ENCODE peak calls at places on chromosomes 13 and 19, in eight cellular contexts. E, V, X, B, N, W, S and I are unnamed samples.

GRCh38 chr13:72384879-72385278 is 342.6 kb downstream of the MZT1 start:
- DNase-seq in E (no peak), V (peak), X (peak), B (no peak), N (no peak), W (peak), S (peak), I (no peak)

GRCh38 chr13:50543767-50544166 is 299.7 kb downstream of the DLEU7 start:
- DNase-seq in E (no peak), V (peak), X (peak), B (no peak), N (no peak), W (no peak), S (peak), I (no peak)

GRCh38 chr13:109874921-109875454 is 88.6 kb upstream of the IRS2 start:
- DNase-seq in E (no peak), V (peak), X (peak), B (no peak), N (no peak), W (no peak), S (no peak), I (no peak)

GRCh38 chr13:33973194-33973593 is 155.2 kb downstream of the RFC3 start:
- DNase-seq in E (no peak), V (no peak), X (no peak), B (no peak), N (no peak), W (no peak), S (no peak), I (no peak)

GRCh38 chr13:79246575-79246949 is 159.5 kb downstream of the RBM26 start:
- DNase-seq in E (no peak), V (no peak), X (no peak), B (no peak), N (no peak), W (no peak), S (peak), I (no peak)

GRCh38 chr19:28793391-28794168 is 419.4 kb downstream of the UQCRFS1 start:
- DNase-seq in E (peak), V (no peak), X (no peak), B (peak), N (no peak), W (no peak), S (no peak), I (no peak)

GRCh38 chr19:19385900-19386339 is 19.6 kb upstream of the GATAD2A start:
- DNase-seq in E (peak), V (no peak), X (no peak), B (peak), N (no peak), W (no peak), S (no peak), I (peak)

GRCh38 chr19:38917921-38918491 is 6.0 kb upstream of the CCER2 start:
- DNase-seq in E (no peak), V (no peak), X (no peak), B (no peak), N (no peak), W (no peak), S (peak), I (no peak)

GRCh38 chr19:50206191-50206590 is 2.8 kb downstream of the MYH14 start:
- DNase-seq in E (no peak), V (no peak), X (no peak), B (no peak), N (peak), W (no peak), S (no peak), I (no peak)

GRCh38 chr13:110361365-110361911 is 54.4 kb downstream of the COL4A2 start:
- DNase-seq in E (no peak), V (peak), X (peak), B (no peak), N (no peak), W (peak), S (no peak), I (no peak)

GRCh38 chr13:109783815-109784589 is 2.4 kb downstream of the IRS2 start:
- DNase-seq in E (peak), V (no peak), X (no peak), B (peak), N (no peak), W (no peak), S (no peak), I (peak)

GRCh38 chr19:13089139-13089856 is 13.4 kb downstream of the LYL1 start:
- DNase-seq in E (peak), V (no peak), X (no peak), B (peak), N (no peak), W (no peak), S (no peak), I (no peak)

GRCh38 chr13:73000027-73000674 is 58.7 kb upstream of the KLF5 start:
- DNase-seq in E (no peak), V (peak), X (peak), B (no peak), N (no peak), W (no peak), S (peak), I (no peak)

GRCh38 chr19:13830761-13831481 is 35.7 kb downstream of the ZSWIM4 start:
- DNase-seq in E (no peak), V (no peak), X (no peak), B (no peak), N (no peak), W (no peak), S (peak), I (no peak)

GRCh38 chr19:38033658-38034150 is 126.7 kb downstream of the SIPA1L3 start:
- DNase-seq in E (peak), V (no peak), X (no peak), B (peak), N (no peak), W (no peak), S (no peak), I (no peak)

GRCh38 chr19:7850429-7850819 is 20.4 kb downstream of the EVI5L start:
- DNase-seq in E (no peak), V (no peak), X (peak), B (no peak), N (no peak), W (no peak), S (no peak), I (no peak)

GRCh38 chr19:13069415-13070369 is 33.0 kb downstream of the LYL1 start:
- DNase-seq in E (no peak), V (peak), X (no peak), B (no peak), N (no peak), W (no peak), S (no peak), I (no peak)

GRCh38 chr13:49669735-49670309 is 21.5 kb downstream of the EBPL start:
- DNase-seq in E (peak), V (peak), X (peak), B (peak), N (peak), W (peak), S (peak), I (peak)

GRCh38 chr13:42740753-42741152 is 40.6 kb upstream of the FAM216B start:
- DNase-seq in E (no peak), V (no peak), X (no peak), B (no peak), N (peak), W (peak), S (peak), I (no peak)

GRCh38 chr13:92626274-92626673 is 600.3 kb upstream of the GPC6 start:
- DNase-seq in E (no peak), V (no peak), X (no peak), B (no peak), N (no peak), W (no peak), S (no peak), I (no peak)

GRCh38 chr19:10269333-10270179 is 1.4 kb upstream of the ICAM1 start:
- DNase-seq in E (peak), V (peak), X (peak), B (peak), N (peak), W (peak), S (peak), I (peak)

GRCh38 chr13:19605161-19605955 is 28.1 kb upstream of the MPHOSPH8 start:
- DNase-seq in E (no peak), V (peak), X (peak), B (no peak), N (no peak), W (no peak), S (peak), I (no peak)

GRCh38 chr19:21850636-21851255 is 14.8 kb upstream of the ZNF43 start:
- DNase-seq in E (no peak), V (no peak), X (no peak), B (no peak), N (no peak), W (no peak), S (no peak), I (no peak)

GRCh38 chr19:54473071-54473941 is at the start of gene CDC42EP5:
- DNase-seq in E (no peak), V (peak), X (peak), B (peak), N (peak), W (peak), S (peak), I (no peak)

GRCh38 chr19:30898353-30899103 is 450.7 kb downstream of the TSHZ3 start:
- DNase-seq in E (no peak), V (no peak), X (no peak), B (peak), N (no peak), W (no peak), S (no peak), I (no peak)

GRCh38 chr13:107809125-107809524 is 406.2 kb downstream of the LIG4 start:
- DNase-seq in E (no peak), V (peak), X (peak), B (no peak), N (no peak), W (no peak), S (no peak), I (no peak)

GRCh38 chr19:33390120-33390907 is 16.8 kb downstream of the CEBPG start:
- DNase-seq in E (no peak), V (peak), X (no peak), B (no peak), N (peak), W (peak), S (peak), I (no peak)

GRCh38 chr19:15629003-15629880 is 11.5 kb upstream of the CYP4F3 start:
- DNase-seq in E (peak), V (peak), X (peak), B (peak), N (peak), W (peak), S (peak), I (peak)

GRCh38 chr19:14168259-14168972 is 32.0 kb upstream of the ASF1B start:
- DNase-seq in E (no peak), V (no peak), X (no peak), B (no peak), N (no peak), W (no peak), S (no peak), I (no peak)

GRCh38 chr13:45925151-45925550 is 73.6 kb upstream of the SIAH3 start:
- DNase-seq in E (no peak), V (no peak), X (no peak), B (no peak), N (no peak), W (no peak), S (no peak), I (no peak)

GRCh38 chr13:102900193-102900608 is 54.4 kb downstream of the ERCC5 start:
- DNase-seq in E (no peak), V (no peak), X (no peak), B (no peak), N (no peak), W (no peak), S (no peak), I (no peak)
- TF ChIP-seq CTCF in E (no peak), V (no peak), X (no peak), B (no peak), N (no peak), W (no peak), S (no peak), I (no peak)

GRCh38 chr13:98556968-98557591 is 19.8 kb downstream of the STK24 start:
- DNase-seq in E (no peak), V (no peak), X (peak), B (no peak), N (no peak), W (no peak), S (peak), I (no peak)
- TF ChIP-seq CTCF in E (no peak), V (no peak), X (no peak), B (no peak), N (no peak), W (no peak), S (peak), I (no peak)

GRCh38 chr19:40778045-40778864 is at the start of gene RAB4B:
- DNase-seq in E (peak), V (peak), X (peak), B (peak), N (peak), W (peak), S (peak), I (peak)
- TF ChIP-seq CTCF in E (no peak), V (no peak), X (no peak), B (no peak), N (no peak), W (no peak), S (no peak), I (no peak)

GRCh38 chr13:111598751-111599150 is 278.3 kb downstream of the TEX29 start:
- DNase-seq in E (no peak), V (no peak), X (no peak), B (peak), N (no peak), W (no peak), S (no peak), I (no peak)

GRCh38 chr13:111602874-111603273 is 282.4 kb downstream of the TEX29 start:
- DNase-seq in E (no peak), V (no peak), X (no peak), B (peak), N (no peak), W (no peak), S (no peak), I (no peak)

GRCh38 chr13:111609631-111610030 is 289.2 kb downstream of the TEX29 start:
- DNase-seq in E (no peak), V (no peak), X (no peak), B (no peak), N (no peak), W (no peak), S (no peak), I (no peak)

GRCh38 chr13:111599791-111600190 is 279.3 kb downstream of the TEX29 start:
- DNase-seq in E (no peak), V (no peak), X (no peak), B (peak), N (no peak), W (no peak), S (no peak), I (no peak)

DNA sequence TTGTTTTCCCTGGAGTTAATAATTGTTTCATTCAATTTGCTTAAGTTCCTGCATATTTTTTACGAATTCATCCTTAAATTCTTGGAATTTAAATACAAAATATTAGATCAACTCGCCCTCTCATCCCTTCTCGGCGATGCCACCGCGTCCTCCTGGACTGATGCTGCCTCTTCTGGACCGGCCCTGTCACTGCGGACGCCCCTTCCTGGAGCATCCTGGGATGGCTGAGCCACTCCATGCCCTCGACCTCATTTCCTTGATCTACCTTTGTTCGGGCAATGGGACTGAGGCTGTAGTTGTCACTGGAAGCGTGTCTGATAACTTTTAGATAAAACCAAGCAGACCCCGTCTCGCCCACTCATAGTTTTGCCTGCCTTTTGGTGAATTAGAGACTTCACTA is 283.6 kb downstream of the TEX29 start:
- DNase-seq in E (peak), V (no peak), X (no peak), B (peak), N (no peak), W (no peak), S (no peak), I (no peak)
- TF ChIP-seq CTCF in E (no peak), V (no peak), X (no peak), B (peak), N (no peak), W (no peak), S (no peak), I (no peak)

GRCh38 chr19:4449826-4450075 is 7.8 kb downstream of the UBXN6 start:
- DNase-seq in E (no peak), V (no peak), X (no peak), B (no peak), N (no peak), W (no peak), S (no peak), I (no peak)

GRCh38 chr19:4453232-4454179 is 4.1 kb downstream of the UBXN6 start:
- DNase-seq in E (no peak), V (no peak), X (no peak), B (no peak), N (no peak), W (no peak), S (no peak), I (no peak)

GRCh38 chr19:4454621-4454951 is 3.0 kb downstream of the UBXN6 start:
- DNase-seq in E (no peak), V (no peak), X (no peak), B (no peak), N (no peak), W (no peak), S (no peak), I (no peak)

GRCh38 chr19:4454952-4455738 is 2.4 kb downstream of the UBXN6 start:
- DNase-seq in E (no peak), V (peak), X (peak), B (no peak), N (no peak), W (no peak), S (peak), I (no peak)

GRCh38 chr19:4452230-4452990 is 5.2 kb downstream of the UBXN6 start:
- DNase-seq in E (no peak), V (no peak), X (no peak), B (no peak), N (no peak), W (no peak), S (no peak), I (no peak)
- TF ChIP-seq CTCF in E (no peak), V (no peak), X (no peak), B (no peak), N (no peak), W (no peak), S (no peak), I (no peak)

DNA sequence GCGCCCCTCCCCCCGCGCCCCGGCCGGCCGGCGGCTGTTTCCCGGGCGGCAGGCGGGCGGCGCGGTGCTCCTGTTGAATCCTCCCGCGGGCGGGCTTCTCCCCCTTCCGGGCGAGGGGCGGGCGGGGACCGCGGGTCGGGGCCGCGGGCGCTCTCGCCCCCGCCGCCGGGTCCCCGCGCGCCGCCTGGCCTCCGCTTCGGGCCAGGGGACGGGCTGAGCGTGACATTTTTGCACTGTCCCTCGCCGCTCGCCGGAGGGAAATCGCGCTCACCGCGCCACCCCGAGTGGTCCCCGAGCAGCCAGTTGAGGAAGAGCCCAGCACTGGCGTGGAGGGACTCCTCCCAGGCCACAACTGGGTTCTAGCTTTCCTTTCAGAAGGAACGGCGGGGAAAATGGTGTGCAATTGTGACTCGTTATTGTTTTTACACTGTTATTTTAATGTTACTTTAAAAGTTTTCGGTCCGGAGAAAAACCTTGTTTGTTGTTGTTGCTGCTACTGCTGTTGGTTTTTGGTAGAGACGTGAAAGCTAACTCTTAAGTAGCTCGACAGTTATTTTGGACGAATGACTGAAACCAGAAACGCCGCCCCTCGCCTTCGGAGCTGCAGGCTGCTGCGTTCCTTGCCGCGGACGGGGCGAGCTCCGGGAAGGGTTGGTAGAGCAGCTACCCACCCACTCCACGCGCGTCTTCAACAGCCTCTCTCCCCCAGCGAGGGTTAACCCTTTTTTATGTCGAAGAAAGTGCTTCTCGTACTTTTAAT is 942 bp downstream of the PDS5B start:
- DNase-seq in E (peak), V (peak), X (peak), B (peak), N (peak), W (peak), S (peak), I (peak)
- TF ChIP-seq CTCF in E (no peak), V (peak), X (no peak), B (no peak), N (no peak), W (peak), S (no peak), I (no peak)

GRCh38 chr13:63631006-63631405 is 2215.4 kb upstream of the PCDH20 start:
- DNase-seq in E (no peak), V (no peak), X (no peak), B (no peak), N (no peak), W (no peak), S (no peak), I (no peak)

DNA sequence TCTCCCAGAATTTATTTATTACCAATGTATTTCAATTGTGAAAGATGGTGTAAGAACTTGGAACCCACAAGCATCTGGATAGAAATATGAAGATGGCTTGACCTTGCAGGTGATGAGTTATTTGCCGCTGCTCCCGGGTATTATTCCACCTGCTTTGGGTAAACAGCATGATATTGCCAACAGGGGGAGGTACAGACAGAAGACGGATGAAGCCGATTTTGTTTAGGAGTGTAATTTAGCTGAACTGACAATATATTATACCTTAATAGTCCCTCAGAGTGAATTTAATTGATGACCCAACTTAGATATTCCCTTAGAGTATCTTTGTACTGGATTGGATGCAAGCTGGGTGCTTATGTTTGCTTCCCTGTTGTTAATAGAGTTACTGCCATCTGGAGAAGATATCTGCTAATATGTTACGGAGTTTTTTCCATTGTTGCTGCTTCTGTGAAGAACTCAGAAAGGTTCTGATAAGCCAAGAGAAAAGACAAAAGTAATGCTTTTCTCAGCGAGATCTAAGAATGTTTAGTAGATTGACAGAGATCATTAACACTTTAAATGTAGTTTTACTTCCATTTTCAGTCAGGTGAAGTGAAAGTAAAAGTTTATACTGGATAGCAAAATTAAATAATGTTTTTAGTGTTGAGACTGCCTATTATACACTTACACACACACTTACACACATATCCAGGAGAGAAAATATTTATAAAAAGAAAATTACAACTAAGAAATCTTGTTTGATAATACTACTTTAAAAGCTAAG is 2220.8 kb upstream of the PCDH20 start:
- DNase-seq in E (no peak), V (no peak), X (no peak), B (no peak), N (no peak), W (no peak), S (no peak), I (no peak)
- TF ChIP-seq CTCF in E (no peak), V (no peak), X (peak), B (peak), N (no peak), W (no peak), S (peak), I (no peak)

DNA sequence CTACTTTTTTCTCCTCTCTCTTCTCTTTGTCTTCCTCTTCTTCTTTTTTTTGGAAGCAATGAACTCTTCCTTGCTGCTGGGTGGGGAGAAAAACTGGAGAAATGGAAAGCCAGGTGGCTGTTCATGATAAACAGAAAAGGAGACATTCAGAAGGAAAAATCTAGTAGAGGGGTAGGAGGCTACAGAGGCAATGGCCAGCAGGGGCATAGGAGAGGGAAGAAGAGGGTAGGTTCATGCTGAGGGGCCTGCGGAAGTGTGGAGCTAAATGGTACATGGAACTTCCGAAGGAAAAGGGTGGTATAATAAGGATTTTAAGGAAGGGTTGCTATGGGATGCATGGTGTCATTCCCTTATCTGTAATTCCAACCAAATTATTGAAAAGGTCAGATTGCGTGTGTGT is 17.5 kb upstream of the HS6ST3 start:
- DNase-seq in E (peak), V (no peak), X (no peak), B (peak), N (no peak), W (no peak), S (no peak), I (no peak)
- TF ChIP-seq CTCF in E (no peak), V (no peak), X (no peak), B (peak), N (no peak), W (no peak), S (no peak), I (no peak)